ENCODE peak calls at places on chromosomes 6 and 20, in four cellular contexts. D is Panc1, V is WTC11, L is hepatocyte. Z is an unnamed sample.

GRCh38 chr6:41271901-41272395 is 14.5 kb downstream of the TREM1 start:
- DNase-seq in D (no peak), L (no peak), V (no peak), Z (peak; percentile 72)

GRCh38 chr20:36861625-36861874 is 14.4 kb upstream of the TLDC2 start:
- DNase-seq in D (no peak), V (no peak), L (no peak), Z (peak; percentile 89)

GRCh38 chr6:31927242-31927867 is at the start of gene C2:
- DNase-seq in L (no peak), V (no peak), D (no peak), Z (no peak)

GRCh38 chr20:54209216-54209813 is 1.4 kb downstream of the PFDN4 start:
- DNase-seq in L (no peak), D (no peak), V (no peak), Z (no peak)

GRCh38 chr6:3085074-3085473 is 16.8 kb downstream of the RIPK1 start:
- DNase-seq in L (no peak), V (no peak), D (no peak), Z (no peak)

GRCh38 chr6:109961666-109962065 is 16.4 kb upstream of the GPR6 start:
- DNase-seq in D (no peak), V (no peak), L (no peak), Z (no peak)

GRCh38 chr6:107822154-107823046 is 1.7 kb downstream of the SCML4 start:
- DNase-seq in D (no peak), V (no peak), L (no peak), Z (no peak)

GRCh38 chr6:72950114-72950860 is 275.0 kb downstream of the KHDC1L start:
- DNase-seq in L (peak; percentile 42), V (no peak), D (peak; percentile 87), Z (no peak)

GRCh38 chr6:56995347-56995746 is 40.4 kb downstream of the BEND6 start:
- DNase-seq in L (no peak), V (no peak), D (no peak), Z (no peak)

GRCh38 chr6:5095236-5095635 is 10.1 kb downstream of the PPP1R3G start:
- DNase-seq in D (no peak), L (no peak), V (no peak), Z (no peak)

GRCh38 chr6:160933256-160933655 is 58.3 kb upstream of the MAP3K4 start:
- DNase-seq in L (peak; percentile 29), D (no peak), V (peak; percentile 26), Z (no peak)
- TF ChIP-seq CTCF in L (peak; percentile 10), D (peak; percentile 65), V (no peak), Z (no peak)

DNA sequence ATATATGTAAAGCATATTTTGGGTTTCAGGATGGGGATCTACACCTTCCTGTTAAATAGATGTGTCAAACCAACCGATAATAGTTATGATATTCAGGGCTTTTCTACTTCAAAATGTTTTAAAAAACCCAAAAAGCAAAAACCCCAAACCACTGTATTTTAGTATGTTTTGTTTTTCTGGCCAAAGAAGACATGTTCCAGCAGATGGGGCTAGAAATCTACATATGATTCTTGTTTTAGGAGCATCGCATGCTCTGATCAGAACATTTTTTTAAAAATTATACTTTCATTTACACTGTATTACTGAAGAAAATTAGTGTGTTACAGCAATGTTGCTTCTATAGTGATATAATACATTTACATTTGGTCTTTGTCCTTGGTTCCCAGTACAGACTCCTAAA is 11.0 kb downstream of the RMND1 start:
- DNase-seq in V (no peak), D (no peak), L (no peak), Z (no peak)
- TF ChIP-seq CTCF in V (no peak), D (no peak), L (peak; percentile 59), Z (no peak)

GRCh38 chr6:76684881-76685280 is 612.4 kb upstream of the IMPG1 start:
- DNase-seq in V (no peak), L (peak; percentile 24), D (no peak), Z (no peak)
- TF ChIP-seq CTCF in V (no peak), L (peak; percentile 29), D (peak; percentile 29), Z (no peak)

DNA sequence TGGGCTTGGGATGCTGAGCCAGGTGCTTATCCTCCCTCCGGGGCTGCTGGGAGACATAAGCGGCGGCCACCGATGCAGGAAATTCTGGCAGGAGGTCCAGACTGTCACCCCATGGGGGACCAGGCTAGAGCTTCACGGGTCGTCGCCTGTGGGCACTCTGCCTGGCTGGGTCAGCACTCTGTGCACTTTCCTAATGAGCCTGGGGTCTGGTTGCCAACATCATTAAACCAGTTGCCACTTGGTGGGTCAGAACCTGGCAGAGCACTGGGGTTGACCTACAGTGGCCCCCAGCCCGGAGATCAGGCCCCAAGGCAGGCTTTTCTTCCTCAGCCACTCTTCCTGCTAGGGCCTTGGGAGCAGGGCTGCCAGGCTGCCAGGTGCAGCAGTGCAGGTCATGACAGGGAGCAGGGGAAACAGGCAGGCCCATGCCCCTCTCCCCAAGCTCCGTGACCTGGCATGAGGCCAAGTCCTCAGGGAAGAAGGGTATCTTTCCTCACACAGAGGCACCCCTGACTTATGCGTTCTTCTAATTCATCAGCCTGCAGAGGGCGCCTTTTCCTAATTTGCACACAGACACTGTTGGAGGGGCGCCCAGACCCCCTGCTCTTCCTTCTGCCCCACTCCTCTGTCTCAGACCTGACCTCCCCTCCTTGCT is 154.5 kb upstream of the MLN start:
- DNase-seq in L (peak; percentile 32), D (no peak), V (peak; percentile 75), Z (no peak)
- TF ChIP-seq CTCF in L (peak; percentile 29), D (peak; percentile 75), V (peak; percentile 57), Z (no peak)

GRCh38 chr6:50025258-50025657 is 3.5 kb upstream of the DEFB110 start:
- DNase-seq in V (no peak), D (no peak), L (no peak), Z (no peak)

GRCh38 chr6:50030350-50030749 is 8.6 kb upstream of the DEFB110 start:
- DNase-seq in V (no peak), D (no peak), L (no peak), Z (no peak)

DNA sequence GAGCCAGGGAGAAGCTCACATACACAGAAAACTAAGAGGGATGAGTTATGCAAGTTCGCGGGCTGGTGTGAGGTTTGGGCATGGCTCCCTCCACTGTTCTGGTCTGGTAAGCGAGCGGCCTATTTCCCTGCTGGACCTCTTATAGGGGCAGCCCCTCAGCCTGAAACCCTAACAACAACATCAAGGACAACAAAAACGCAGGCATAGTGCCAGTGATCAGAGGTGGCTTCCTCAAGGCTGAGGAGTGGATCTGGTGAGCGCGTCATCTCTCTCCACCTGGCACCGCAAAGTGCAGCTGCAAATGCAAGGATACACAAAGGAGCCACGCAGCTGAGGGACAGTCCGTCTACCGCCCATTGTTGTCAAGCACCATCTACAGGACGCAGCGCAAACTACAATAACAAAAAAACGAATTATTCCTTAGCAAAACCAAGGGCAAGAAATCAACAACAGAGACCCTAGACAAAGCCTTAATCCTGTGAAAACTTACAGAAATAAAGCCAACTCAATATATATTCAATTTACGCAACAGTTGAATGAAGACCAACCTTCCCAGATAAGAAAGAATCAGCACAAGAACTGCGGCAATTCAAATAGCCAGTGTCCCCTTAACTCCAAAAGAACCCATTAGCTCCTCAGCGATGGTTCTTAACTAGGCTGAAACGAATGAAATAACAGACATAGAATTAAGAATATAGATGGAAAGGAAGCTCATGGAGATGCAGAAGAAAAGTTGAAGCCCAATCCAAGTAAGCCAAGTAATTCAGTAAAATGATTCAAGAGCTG is 9.2 kb upstream of the DEFB110 start:
- DNase-seq in L (peak; percentile 58), V (peak; percentile 67), D (no peak), Z (no peak)
- TF ChIP-seq CTCF in L (peak; percentile 48), V (no peak), D (peak; percentile 66), Z (no peak)